ENCODE peak calls at places on chromosomes 1 and 21, in six cellular contexts. Y is AG08395; O is glutamatergic neuron; M is NCI-H510A treated with DMSO at 0.1 percent for 48 hours; L is activated CD8-positive, alpha-beta T cell treated with anti-CD3 and anti-CD28 coated beads, Interleukin-2, amount 10 ng/mL, durations not matched to agents 7 days and 5 days; Z is COR-L47. H is an unnamed sample.

GRCh38 chr1:205630241-205630640 is 1.6 kb downstream of the ELK4 start:
- DNase-seq in Y (peak), O (no peak), M (no peak), L (no peak), Z (no peak), H (no peak)

GRCh38 chr1:25743164-25744139 is 56.5 kb upstream of the SELENON start:
- DNase-seq in Y (peak), O (peak), M (no peak), L (no peak), Z (peak), H (peak)

GRCh38 chr21:29078884-29079765 is 5.7 kb upstream of the CCT8 start:
- DNase-seq in Y (no peak), O (no peak), M (no peak), L (peak), Z (peak), H (no peak)

GRCh38 chr21:31991356-31992331 is 118.8 kb downstream of the HUNK start:
- DNase-seq in Y (no peak), O (no peak), M (no peak), L (no peak), Z (no peak), H (no peak)

GRCh38 chr1:8947127-8947691 is 1.5 kb downstream of the CA6 start:
- DNase-seq in Y (no peak), O (no peak), M (no peak), L (peak), Z (no peak), H (no peak)

GRCh38 chr1:248872752-248873408 is 14.0 kb upstream of the ZNF692 start:
- DNase-seq in Y (peak), O (peak), M (peak), L (peak), Z (peak), H (peak)

GRCh38 chr1:941027-941587 is 17.4 kb downstream of the SAMD11 start:
- DNase-seq in Y (no peak), O (no peak), M (no peak), L (no peak), Z (no peak), H (no peak)

GRCh38 chr1:241934843-241935242 is 22.7 kb upstream of the BECN2 start:
- DNase-seq in Y (no peak), O (no peak), M (no peak), L (no peak), Z (no peak), H (no peak)

GRCh38 chr21:29302340-29302991 is 3.7 kb downstream of the BACH1 start:
- DNase-seq in Y (no peak), O (no peak), M (peak), L (no peak), Z (no peak), H (no peak)

GRCh38 chr1:155912056-155912536 is 947 bp upstream of the RIT1 start:
- DNase-seq in Y (no peak), O (no peak), M (no peak), L (no peak), Z (no peak), H (no peak)

GRCh38 chr1:37734629-37735591 is 30.0 kb downstream of the EPHA10 start:
- DNase-seq in Y (no peak), O (peak), M (no peak), L (no peak), Z (no peak), H (no peak)

GRCh38 chr1:1020415-1021009 is 592 bp downstream of the AGRN start:
- DNase-seq in Y (no peak), O (peak), M (no peak), L (no peak), Z (no peak), H (no peak)

GRCh38 chr21:46118305-46118870 is 20.5 kb downstream of the COL6A2 start:
- DNase-seq in Y (no peak), O (no peak), M (no peak), L (no peak), Z (no peak), H (no peak)

GRCh38 chr1:12069616-12070244 is 6.6 kb downstream of the TNFRSF8 start:
- DNase-seq in Y (no peak), O (no peak), M (no peak), L (peak), Z (no peak), H (no peak)

GRCh38 chr1:45299981-45300668 is 26.6 kb upstream of the HPDL start:
- DNase-seq in Y (peak), O (peak), M (peak), L (peak), Z (peak), H (peak)

GRCh38 chr1:203120325-203121138 is 7.0 kb upstream of the ADORA1 start:
- DNase-seq in Y (no peak), O (no peak), M (no peak), L (peak), Z (no peak), H (no peak)

GRCh38 chr1:58575831-58576726 is 973 bp downstream of the TACSTD2 start:
- DNase-seq in Y (no peak), O (no peak), M (no peak), L (no peak), Z (no peak), H (no peak)

GRCh38 chr1:1069061-1069710 is 4.9 kb downstream of the RNF223 start:
- DNase-seq in Y (peak), O (peak), M (peak), L (peak), Z (peak), H (no peak)

GRCh38 chr1:19623523-19623922 is 20.6 kb upstream of the NBL1 start:
- DNase-seq in Y (no peak), O (no peak), M (no peak), L (no peak), Z (no peak), H (no peak)

GRCh38 chr1:50976890-50977574 is 7.0 kb downstream of the CDKN2C start:
- DNase-seq in Y (peak), O (no peak), M (no peak), L (peak), Z (peak), H (peak)

GRCh38 chr1:201540846-201541735 is 2.2 kb downstream of the NAV1 start:
- DNase-seq in Y (no peak), O (no peak), M (no peak), L (no peak), Z (no peak), H (no peak)

GRCh38 chr1:27971674-27972073 is 11.9 kb downstream of the XKR8 start:
- DNase-seq in Y (peak), O (no peak), M (peak), L (no peak), Z (peak), H (peak)

GRCh38 chr1:20386682-20387081 is 96.0 kb downstream of the VWA5B1 start:
- DNase-seq in Y (no peak), O (no peak), M (no peak), L (no peak), Z (peak), H (peak)

GRCh38 chr21:33684923-33685560 is 42.7 kb downstream of the ITSN1 start:
- DNase-seq in Y (no peak), O (no peak), M (no peak), L (no peak), Z (no peak), H (no peak)

GRCh38 chr1:206693029-206693428 is 8.3 kb downstream of the MAPKAPK2 start:
- DNase-seq in Y (peak), O (no peak), M (no peak), L (no peak), Z (no peak), H (peak)

GRCh38 chr1:31036749-31037500 is 28.6 kb downstream of the PUM1 start:
- DNase-seq in Y (no peak), O (no peak), M (no peak), L (no peak), Z (no peak), H (no peak)

GRCh38 chr1:20440785-20441200 is 45.2 kb downstream of the CAMK2N1 start:
- DNase-seq in Y (peak), O (peak), M (peak), L (peak), Z (no peak), H (peak)

GRCh38 chr21:45818276-45818903 is 163.2 kb upstream of the COL6A1 start:
- DNase-seq in Y (peak), O (no peak), M (no peak), L (no peak), Z (peak), H (no peak)

GRCh38 chr21:42474043-42474831 is 21.8 kb downstream of the RSPH1 start:
- DNase-seq in Y (peak), O (no peak), M (no peak), L (no peak), Z (peak), H (no peak)

GRCh38 chr1:154861607-154862094 is 8.4 kb downstream of the KCNN3 start:
- DNase-seq in Y (no peak), O (no peak), M (no peak), L (no peak), Z (no peak), H (no peak)

GRCh38 chr21:29072873-29073221 is 601 bp downstream of the CCT8 start:
- DNase-seq in Y (peak), O (no peak), M (no peak), L (no peak), Z (no peak), H (no peak)

GRCh38 chr21:44958471-44959191 is 18.8 kb downstream of the SLX9 start:
- DNase-seq in Y (peak), O (peak), M (no peak), L (no peak), Z (no peak), H (no peak)

GRCh38 chr1:79501153-79501552 is 494.6 kb upstream of the ADGRL4 start:
- DNase-seq in Y (no peak), O (no peak), M (no peak), L (no peak), Z (no peak), H (no peak)

GRCh38 chr1:37399205-37399604 is 75.2 kb upstream of the ZC3H12A start:
- DNase-seq in Y (no peak), O (no peak), M (no peak), L (no peak), Z (peak), H (peak)

GRCh38 chr1:211632808-211633522 is 42.5 kb downstream of the NEK2 start:
- DNase-seq in Y (peak), O (no peak), M (no peak), L (no peak), Z (no peak), H (no peak)

GRCh38 chr1:216705686-216706085 is 17.5 kb downstream of the ESRRG start:
- DNase-seq in Y (no peak), O (peak), M (no peak), L (no peak), Z (peak), H (peak)

GRCh38 chr1:221845650-221846371 is 103.9 kb upstream of the DUSP10 start:
- DNase-seq in Y (peak), O (no peak), M (peak), L (no peak), Z (no peak), H (peak)

GRCh38 chr1:232810856-232811255 is 5.6 kb downstream of the MAP10 start:
- DNase-seq in Y (no peak), O (no peak), M (no peak), L (no peak), Z (no peak), H (no peak)